ENCODE peak calls at places on chromosomes 6 and 20, in five cellular contexts. Z is left kidney; J is epithelial cell of esophagus; G is GM19239; Q is activated T-helper 2 cell treated with anti-CD3 and anti-CD28 coated beads, Interferon-gamma antibody, Interleukin-2, Interleukin-4, amounts not matched to agents 10 μg/mL and 5 μg/mL and 100 μg/mL, durations not matched to agents 14 hours and 24 hours and 36 hours. V is an unnamed sample.

GRCh38 chr6:151330130-151330715 is 61.1 kb downstream of the ZBTB2 start:
- DNase-seq in Z (peak; percentile 57), J (no peak), G (no peak), Q (no peak), V (no peak)

GRCh38 chr6:84652356-84653026 is 111.9 kb downstream of the TBX18 start:
- DNase-seq in Z (peak; percentile 23), J (peak; percentile 66), G (no peak), Q (no peak), V (no peak)

GRCh38 chr20:13469262-13469661 is 169.5 kb downstream of the TASP1 start:
- DNase-seq in Z (no peak), J (no peak), G (no peak), Q (no peak), V (no peak)

GRCh38 chr20:51188941-51189340 is 166.0 kb upstream of the KCNG1 start:
- DNase-seq in Z (no peak), J (no peak), G (no peak), Q (no peak), V (no peak)

GRCh38 chr20:56223352-56223751 is 25.2 kb upstream of the MC3R start:
- DNase-seq in Z (no peak), J (peak; percentile 4), G (no peak), Q (no peak), V (no peak)

GRCh38 chr6:82554706-82555105 is 191.1 kb downstream of the TPBG start:
- DNase-seq in Z (no peak), J (no peak), G (no peak), Q (no peak), V (no peak)

GRCh38 chr6:136989591-136990578 is 54.9 kb downstream of the IL20RA start:
- DNase-seq in Z (peak; percentile 87), J (no peak), G (no peak), Q (no peak), V (no peak)

GRCh38 chr6:130473886-130474285 is 108.1 kb downstream of the TMEM200A start:
- DNase-seq in Z (no peak), J (peak; percentile 82), G (no peak), Q (no peak), V (no peak)

GRCh38 chr20:51127713-51128112 is 104.8 kb upstream of the KCNG1 start:
- DNase-seq in Z (no peak), J (no peak), G (no peak), Q (no peak), V (no peak)

GRCh38 chr6:20198156-20198555 is 14.1 kb downstream of the MBOAT1 start:
- DNase-seq in Z (no peak), J (no peak), G (no peak), Q (no peak), V (no peak)

GRCh38 chr20:6162239-6162638 is 39.4 kb upstream of the FERMT1 start:
- DNase-seq in Z (peak; percentile 4), J (no peak), G (no peak), Q (no peak), V (no peak)

GRCh38 chr6:27604986-27605385 is 132.1 kb upstream of the ZNF184 start:
- DNase-seq in Z (no peak), J (no peak), G (no peak), Q (no peak), V (no peak)

GRCh38 chr20:34274694-34275093 is 28.5 kb downstream of the AHCY start:
- DNase-seq in Z (no peak), J (no peak), G (no peak), Q (no peak), V (no peak)

GRCh38 chr6:30645989-30646388 is 944 bp upstream of the C6orf136 start:
- DNase-seq in Z (peak; percentile 35), J (no peak), G (no peak), Q (no peak), V (no peak)

GRCh38 chr20:54133434-54134427 is 40.1 kb downstream of the CYP24A1 start:
- DNase-seq in Z (peak; percentile 40), J (peak; percentile 70), G (no peak), Q (no peak), V (no peak)

GRCh38 chr20:61817575-61817974 is 248.1 kb downstream of the TAF4 start:
- DNase-seq in Z (peak; percentile 17), J (no peak), G (no peak), Q (no peak), V (no peak)

GRCh38 chr6:158016571-158017383 is 35.1 kb downstream of the SYNJ2 start:
- DNase-seq in Z (no peak), J (no peak), G (no peak), Q (no peak), V (no peak)

GRCh38 chr6:81999270-81999669 is 246.8 kb upstream of the TENT5A start:
- DNase-seq in Z (no peak), J (no peak), G (no peak), Q (no peak), V (no peak)

GRCh38 chr20:46182271-46182670 is 64.2 kb downstream of the CD40 start:
- DNase-seq in Z (no peak), J (no peak), G (no peak), Q (no peak), V (no peak)

GRCh38 chr6:29924731-29925130 is 17.6 kb upstream of the HLA-A start:
- DNase-seq in Z (no peak), J (peak; percentile 85), G (no peak), Q (no peak), V (no peak)

GRCh38 chr20:47645632-47646031 is 139.6 kb downstream of the SULF2 start:
- DNase-seq in Z (peak; percentile 66), J (no peak), G (no peak), Q (no peak), V (no peak)

GRCh38 chr6:169073311-169073710 is 180.3 kb downstream of the THBS2 start:
- DNase-seq in Z (no peak), J (no peak), G (no peak), Q (no peak), V (no peak)

GRCh38 chr6:40953486-40953885 is 85.5 kb downstream of the UNC5CL start:
- DNase-seq in Z (no peak), J (no peak), G (no peak), Q (no peak), V (no peak)

GRCh38 chr6:5584072-5584471 is 322.8 kb downstream of the FARS2 start:
- DNase-seq in Z (no peak), J (no peak), G (no peak), Q (no peak), V (no peak)

GRCh38 chr6:150898390-150899170 is 33.1 kb downstream of the MTHFD1L start:
- DNase-seq in Z (no peak), J (no peak), G (no peak), Q (no peak), V (no peak)

GRCh38 chr6:46983007-46983411 is 59.1 kb downstream of the ADGRF1 start:
- DNase-seq in Z (peak; percentile 65), J (peak; percentile 65), G (no peak), Q (no peak), V (no peak)

GRCh38 chr6:145815351-145815772 is 767 bp upstream of the FBXO30 start:
- DNase-seq in Z (peak; percentile 81), J (no peak), G (no peak), Q (no peak), V (no peak)

GRCh38 chr6:137764464-137764863 is 102.6 kb upstream of the TNFAIP3 start:
- DNase-seq in Z (no peak), J (peak; percentile 93), G (no peak), Q (no peak), V (no peak)

GRCh38 chr20:2109425-2110210 is 8.0 kb downstream of the STK35 start:
- DNase-seq in Z (peak; percentile 25), J (peak; percentile 19), G (no peak), Q (no peak), V (no peak)

GRCh38 chr6:149033454-149034241 is 283.9 kb upstream of the TAB2 start:
- DNase-seq in Z (peak; percentile 63), J (no peak), G (no peak), Q (no peak), V (no peak)

GRCh38 chr6:151690303-151690702 is 117.2 kb upstream of the ESR1 start:
- DNase-seq in Z (peak; percentile 9), J (no peak), G (no peak), Q (no peak), V (no peak)

GRCh38 chr6:4055420-4056041 is 23.4 kb downstream of the FAM217A start:
- DNase-seq in Z (peak; percentile 36), J (peak; percentile 91), G (no peak), Q (no peak), V (no peak)

GRCh38 chr6:133887478-133887877 is 1.4 kb upstream of the TCF21 start:
- DNase-seq in Z (peak; percentile 80), J (no peak), G (no peak), Q (no peak), V (no peak)

GRCh38 chr6:9360881-9361280 is 925.5 kb upstream of the SLC35B3 start:
- DNase-seq in Z (no peak), J (peak; percentile 23), G (no peak), Q (no peak), V (no peak)

GRCh38 chr6:34414999-34415858 is 10.6 kb downstream of the RPS10 start:
- DNase-seq in Z (peak; percentile 44), J (peak; percentile 71), G (no peak), Q (peak; percentile 20), V (no peak)

GRCh38 chr6:83707829-83708545 is 914 bp downstream of the SNAP91 start:
- DNase-seq in Z (peak; percentile 49), J (no peak), G (no peak), Q (no peak), V (no peak)

GRCh38 chr6:34834789-34835518 is 43.1 kb downstream of the BLTP3A start:
- DNase-seq in Z (no peak), J (peak; percentile 88), G (no peak), Q (no peak), V (no peak)